ENCODE peak calls at places on chromosome 2, in seven cellular contexts. I is Peyer's patch, H is PC-9, J is right lobe of liver, K is body of pancreas, B is neuronal stem cell, Q is prostate gland. X is an unnamed sample.

GRCh38 chr2:62811086-62811485 is 105.6 kb downstream of the EHBP1 start:
- DNase-seq in I (no peak), H (no peak), J (no peak), K (no peak), B (no peak), Q (no peak), X (no peak)

GRCh38 chr2:165725421-165725820 is 68.6 kb downstream of the GALNT3 start:
- DNase-seq in I (no peak), H (no peak), J (no peak), K (no peak), B (no peak), Q (no peak), X (no peak)

GRCh38 chr2:214902273-214902672 is 92.8 kb upstream of the BARD1 start:
- DNase-seq in I (no peak), H (no peak), J (no peak), K (no peak), B (peak; percentile 47), Q (no peak), X (no peak)

GRCh38 chr2:177983183-177983788 is 89.3 kb downstream of the PDE11A start:
- DNase-seq in I (no peak), H (peak; percentile 56), J (peak; percentile 54), K (peak; percentile 61), B (peak; percentile 35), Q (no peak), X (no peak)

GRCh38 chr2:218870984-218871344 is 9.7 kb upstream of the WNT10A start:
- DNase-seq in I (no peak), H (no peak), J (no peak), K (no peak), B (no peak), Q (no peak), X (no peak)

GRCh38 chr2:8515390-8515761 is 166.5 kb upstream of the ID2 start:
- DNase-seq in I (no peak), H (no peak), J (no peak), K (peak; percentile 28), B (no peak), Q (no peak), X (no peak)

GRCh38 chr2:112642961-112643360 is 2.8 kb upstream of the SLC20A1 start:
- DNase-seq in I (no peak), H (no peak), J (no peak), K (no peak), B (no peak), Q (no peak), X (no peak)

GRCh38 chr2:6784299-6784698 is 81.4 kb downstream of the CMPK2 start:
- DNase-seq in I (no peak), H (no peak), J (no peak), K (no peak), B (no peak), Q (no peak), X (no peak)

GRCh38 chr2:166171210-166171609 is 43.4 kb upstream of the SCN1A start:
- DNase-seq in I (no peak), H (no peak), J (no peak), K (no peak), B (no peak), Q (no peak), X (no peak)

GRCh38 chr2:108092886-108093285 is 106.6 kb downstream of the SLC5A7 start:
- DNase-seq in I (no peak), H (no peak), J (no peak), K (no peak), B (no peak), Q (no peak), X (no peak)

GRCh38 chr2:195304310-195304709 is 352.7 kb upstream of the SLC39A10 start:
- DNase-seq in I (no peak), H (no peak), J (no peak), K (no peak), B (no peak), Q (no peak), X (no peak)

GRCh38 chr2:68714866-68715265 is 19.7 kb upstream of the ARHGAP25 start:
- DNase-seq in I (no peak), H (no peak), J (no peak), K (no peak), B (no peak), Q (no peak), X (no peak)

GRCh38 chr2:198326431-198326830 is 522.0 kb downstream of the PLCL1 start:
- DNase-seq in I (no peak), H (no peak), J (no peak), K (no peak), B (no peak), Q (no peak), X (no peak)

GRCh38 chr2:69385443-69386151 is 1.4 kb downstream of the GFPT1 start:
- DNase-seq in I (no peak), H (no peak), J (no peak), K (no peak), B (no peak), Q (no peak), X (no peak)

GRCh38 chr2:79259959-79260358 is 100.4 kb upstream of the REG3A start:
- DNase-seq in I (no peak), H (no peak), J (no peak), K (no peak), B (no peak), Q (no peak), X (no peak)

GRCh38 chr2:79259296-79259695 is 99.7 kb upstream of the REG3A start:
- DNase-seq in I (no peak), H (no peak), J (no peak), K (no peak), B (no peak), Q (no peak), X (no peak)

DNA sequence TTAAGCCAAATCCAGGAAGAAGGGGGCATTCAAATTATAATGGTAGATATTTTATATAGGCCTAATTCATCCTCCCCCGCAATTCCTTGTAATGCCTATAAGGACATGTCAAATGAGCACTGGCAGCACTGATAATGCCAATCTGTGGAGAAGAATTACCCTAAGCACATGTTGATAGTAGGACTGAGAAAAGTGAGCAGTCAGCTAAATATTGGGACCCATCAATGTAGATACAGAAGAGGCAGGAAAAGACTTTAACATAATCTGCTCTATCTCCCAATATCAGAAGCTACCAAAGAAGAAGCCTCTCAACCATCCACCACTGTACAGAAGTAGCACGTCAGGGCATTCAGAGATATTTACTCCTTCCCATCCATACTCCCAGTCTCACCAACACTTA is 101.3 kb upstream of the REG3A start:
- DNase-seq in I (no peak), H (no peak), J (no peak), K (no peak), B (no peak), Q (no peak), X (no peak)
- H3K4me3 ChIP-seq in I (no peak overlapping the region), H (no peak overlapping the region), J (no peak overlapping the region), K (no peak overlapping the region), B (no peak overlapping the region), Q (no peak overlapping the region), X (no peak overlapping the region)

GRCh38 chr2:160336091-160336490 is 136.0 kb upstream of the ITGB6 start:
- DNase-seq in I (no peak), H (no peak), J (no peak), K (no peak), B (no peak), Q (no peak), X (no peak)

GRCh38 chr2:160339726-160340125 is 139.7 kb upstream of the ITGB6 start:
- DNase-seq in I (no peak), H (no peak), J (no peak), K (no peak), B (no peak), Q (no peak), X (no peak)

GRCh38 chr2:160338891-160339290 is 138.8 kb upstream of the ITGB6 start:
- DNase-seq in I (no peak), H (no peak), J (no peak), K (no peak), B (no peak), Q (no peak), X (no peak)

GRCh38 chr2:160337728-160338127 is 137.7 kb upstream of the ITGB6 start:
- DNase-seq in I (no peak), H (peak; percentile 35), J (no peak), K (no peak), B (no peak), Q (no peak), X (no peak)

GRCh38 chr2:160339291-160339690 is 139.2 kb upstream of the ITGB6 start:
- DNase-seq in I (no peak), H (no peak), J (no peak), K (no peak), B (no peak), Q (no peak), X (no peak)
- H3K4me1 ChIP-seq in I (no peaks in the 10 kb centered on the region), H (peaks cover 25% of the 10 kb centered on the region), J (no peaks in the 10 kb centered on the region), K (no peaks in the 10 kb centered on the region), B (peaks cover 7% of the 10 kb centered on the region), Q (no peaks in the 10 kb centered on the region), X (peaks cover 19% of the 10 kb centered on the region)

DNA sequence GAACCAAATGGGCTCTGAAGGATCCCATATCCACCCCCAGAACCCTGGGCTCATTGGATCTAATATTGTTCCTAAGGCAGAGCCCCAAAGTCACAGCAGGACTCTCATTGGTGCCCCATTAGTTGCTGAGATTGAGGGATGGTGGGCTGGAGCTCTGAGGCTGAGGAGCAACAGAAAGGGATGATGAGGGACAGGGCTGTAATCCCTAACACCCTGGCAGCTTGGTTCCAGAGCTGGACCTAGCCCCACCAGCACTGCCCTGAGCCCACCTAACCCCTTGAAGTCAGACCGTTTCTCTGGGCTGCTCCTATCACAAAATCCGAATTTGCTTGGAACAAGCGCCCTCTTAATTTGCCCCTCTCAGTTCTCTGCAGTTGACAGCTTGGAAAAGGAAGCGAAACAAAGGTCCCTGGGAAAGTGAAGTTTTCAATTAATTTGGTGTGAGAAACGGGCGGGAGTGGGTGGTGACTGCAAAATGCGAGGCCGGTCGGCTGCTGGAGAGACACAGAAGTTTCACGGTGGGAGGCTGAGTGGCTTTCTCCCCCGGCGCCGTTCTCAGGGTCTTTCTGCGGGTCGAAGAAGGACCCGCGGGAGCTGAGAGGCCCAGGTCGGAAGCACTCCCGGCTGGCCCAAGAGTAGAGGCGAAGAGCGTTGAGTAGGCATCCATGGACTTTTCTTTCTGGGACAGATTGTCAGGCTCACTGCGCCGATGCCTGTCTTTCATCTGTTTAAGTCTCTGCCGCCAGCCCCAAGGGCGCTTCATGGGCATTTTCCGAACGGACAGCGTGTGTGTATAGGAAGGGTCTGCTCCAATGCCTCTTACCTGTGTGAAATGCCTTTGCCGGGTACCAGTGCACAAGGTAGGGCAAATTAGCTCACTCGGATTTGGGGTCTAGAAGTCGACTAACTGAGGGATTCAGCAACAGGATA is 927 bp upstream of the HOXD13 start:
- DNase-seq in I (peak; percentile 47), H (no peak), J (no peak), K (no peak), B (no peak), Q (no peak), X (no peak)
- H3K4me3 ChIP-seq in I (no peak overlapping the region), H (no peak overlapping the region), J (no peak overlapping the region), K (no peak overlapping the region), B (no peak overlapping the region), Q (no peak overlapping the region), X (no peak overlapping the region)

GRCh38 chr2:130369589-130370341 is 13.9 kb downstream of the PTPN18 start:
- DNase-seq in I (no peak), H (no peak), J (no peak), K (no peak), B (no peak), Q (no peak), X (no peak)

GRCh38 chr2:130366720-130367119 is 10.9 kb downstream of the PTPN18 start:
- DNase-seq in I (no peak), H (no peak), J (no peak), K (peak; percentile 47), B (no peak), Q (no peak), X (no peak)

GRCh38 chr2:130365963-130366362 is 10.1 kb downstream of the PTPN18 start:
- DNase-seq in I (no peak), H (no peak), J (peak; percentile 3), K (no peak), B (no peak), Q (no peak), X (no peak)

GRCh38 chr2:130370490-130370889 is 14.6 kb downstream of the PTPN18 start:
- DNase-seq in I (no peak), H (no peak), J (peak; percentile 34), K (no peak), B (no peak), Q (no peak), X (no peak)

GRCh38 chr2:130368786-130369185 is 12.9 kb downstream of the PTPN18 start:
- DNase-seq in I (no peak), H (no peak), J (peak; percentile 17), K (no peak), B (no peak), Q (no peak), X (no peak)
- H3K4me1 ChIP-seq in I (no peaks in the 10 kb centered on the region), H (peaks cover 3% of the 10 kb centered on the region), J (no peaks in the 10 kb centered on the region), K (peaks cover 24% of the 10 kb centered on the region), B (peaks cover 3% of the 10 kb centered on the region), Q (no peaks in the 10 kb centered on the region), X (no peaks in the 10 kb centered on the region)